ENCODE peak calls at places on chromosomes 6 and 20, in ten cellular contexts. U, K, F, Q, C, A, W, J, O and D are unnamed samples.

GRCh38 chr20:7691647-7692046 is 248.6 kb downstream of the HAO1 start:
- DNase-seq in A (no peak), U (no peak), Q (no peak), O (no peak), F (no peak), J (no peak), W (no peak), K (no peak), C (no peak), D (no peak)

GRCh38 chr6:1027109-1027794 is 284.6 kb upstream of the FOXQ1 start:
- DNase-seq in U (no peak), W (no peak), O (peak; percentile 72), K (no peak), A (no peak), Q (peak; percentile 80), C (no peak), F (peak; percentile 33), J (no peak), D (no peak)

GRCh38 chr6:136439514-136440186 is 110.6 kb downstream of the MAP7 start:
- DNase-seq in U (no peak), W (no peak), A (no peak), K (no peak), F (no peak), O (no peak), Q (no peak), C (no peak), J (no peak), D (no peak)

GRCh38 chr20:57179265-57179664 is 87.2 kb downstream of the BMP7 start:
- DNase-seq in Q (peak; percentile 47), J (no peak), A (no peak), K (no peak), F (no peak), C (no peak), W (no peak), O (no peak), U (no peak), D (no peak)

GRCh38 chr6:180295-180694 is 112.0 kb upstream of the DUSP22 start:
- DNase-seq in K (no peak), O (no peak), F (no peak), U (no peak), A (no peak), W (no peak), C (no peak), J (no peak), Q (no peak), D (no peak)

GRCh38 chr6:31419842-31420241 is 16.4 kb downstream of the MICA start:
- DNase-seq in Q (no peak), O (no peak), C (no peak), W (no peak), F (no peak), U (no peak), K (no peak), A (no peak), J (no peak), D (no peak)

GRCh38 chr20:44392088-44392775 is 36.7 kb downstream of the HNF4A start:
- DNase-seq in F (no peak), Q (no peak), W (no peak), K (no peak), O (no peak), U (no peak), A (no peak), J (no peak), C (no peak), D (no peak)

GRCh38 chr20:38842558-38842981 is 37.1 kb downstream of the PPP1R16B start:
- DNase-seq in O (no peak), C (no peak), W (no peak), A (peak; percentile 96), J (peak; percentile 36), Q (no peak), U (no peak), F (no peak), K (no peak), D (no peak)

GRCh38 chr20:5996765-5997164 is 46.3 kb downstream of the MCM8 start:
- DNase-seq in U (no peak), K (no peak), W (no peak), J (peak; percentile 17), O (no peak), Q (no peak), C (no peak), F (no peak), A (peak; percentile 29), D (no peak)

DNA sequence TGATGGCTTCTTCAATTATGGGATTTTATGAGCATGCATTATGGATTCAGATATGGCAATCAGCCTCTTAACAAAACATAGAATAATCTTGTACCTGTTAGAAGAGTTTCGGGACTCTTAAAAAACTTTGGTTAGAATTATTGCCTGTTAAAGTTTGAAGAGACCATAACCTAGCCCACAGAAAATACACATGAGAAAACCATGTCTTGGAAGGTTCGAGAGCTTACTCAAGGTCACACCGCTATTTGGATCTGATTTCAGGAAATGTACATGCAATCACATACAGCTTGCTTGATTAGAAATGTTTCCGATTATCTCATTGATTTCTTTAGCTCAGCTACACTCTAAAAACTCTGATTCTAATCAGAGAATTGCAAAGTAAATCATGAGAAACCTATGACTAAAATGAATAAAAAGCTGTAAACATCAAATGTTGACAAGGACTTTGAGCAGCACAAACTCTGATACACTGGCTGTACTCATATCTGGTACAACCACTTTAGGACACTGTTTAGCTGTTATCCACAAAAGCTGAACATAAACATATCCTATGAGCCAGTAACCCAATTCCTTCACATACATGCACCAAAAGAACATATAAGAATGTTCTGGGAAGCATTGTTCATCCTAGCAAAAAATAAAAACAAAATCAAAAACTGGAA is 16.3 kb downstream of the STX7 start:
- DNase-seq in A (no peak), O (no peak), F (no peak), K (no peak), U (no peak), Q (no peak), W (no peak), C (no peak), J (no peak), D (no peak)
- H3K27ac ChIP-seq in A (peak overlapping the region; percentile 100), O (no peak overlapping the region), F (no peak overlapping the region), K (no peak overlapping the region), U (no peak overlapping the region), Q (no peak overlapping the region), W (no peak overlapping the region), C (no peak overlapping the region), J (no peak overlapping the region), D (no peak overlapping the region)

DNA sequence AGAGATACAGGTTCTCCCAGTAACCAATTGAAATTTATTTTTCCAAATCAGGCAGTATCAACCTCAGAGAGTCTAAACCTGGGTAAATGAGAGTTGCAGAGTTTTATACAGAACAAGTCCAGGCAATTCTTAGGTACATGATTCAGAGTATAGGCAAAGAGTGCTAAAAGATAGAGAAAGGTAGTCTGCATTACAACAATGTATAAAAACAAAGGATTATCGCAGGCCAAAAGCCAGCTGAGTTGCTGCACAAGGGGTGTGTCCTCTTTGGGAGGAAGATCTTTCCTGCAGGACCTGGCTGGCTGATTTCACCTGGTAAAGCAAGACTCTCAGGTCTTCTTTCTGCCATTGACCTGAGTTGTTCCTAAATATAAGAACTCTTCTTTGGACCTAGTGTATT is 48.9 kb upstream of the ECHDC1 start:
- DNase-seq in U (no peak), O (no peak), C (no peak), Q (no peak), J (no peak), W (no peak), F (no peak), A (no peak), K (no peak), D (no peak)
- H3K27ac ChIP-seq in U (no peak overlapping the region), O (no peak overlapping the region), C (no peak overlapping the region), Q (no peak overlapping the region), J (no peak overlapping the region), W (no peak overlapping the region), F (no peak overlapping the region), A (no peak overlapping the region), K (no peak overlapping the region), D (no peak overlapping the region)

GRCh38 chr20:23628402-23629016 is 9.2 kb downstream of the CST3 start:
- DNase-seq in W (peak; percentile 35), K (no peak), U (no peak), Q (no peak), F (no peak), J (no peak), C (no peak), O (no peak), A (no peak), D (no peak)
- H3K27ac ChIP-seq in W (no peak overlapping the region), K (no peak overlapping the region), U (peak overlapping the region; percentile 1), Q (no peak overlapping the region), F (peak overlapping the region; percentile 34), J (no peak overlapping the region), C (no peak overlapping the region), O (no peak overlapping the region), A (no peak overlapping the region), D (no peak overlapping the region)

GRCh38 chr6:15352229-15352628 is 106.4 kb downstream of the JARID2 start:
- DNase-seq in W (no peak), A (no peak), Q (peak; percentile 32), U (no peak), C (no peak), J (no peak), K (no peak), F (no peak), O (no peak), D (no peak)
- H3K27ac ChIP-seq in W (no peak overlapping the region), A (no peak overlapping the region), Q (peak overlapping the region; percentile 68), U (no peak overlapping the region), C (no peak overlapping the region), J (no peak overlapping the region), K (no peak overlapping the region), F (no peak overlapping the region), O (no peak overlapping the region), D (no peak overlapping the region)

GRCh38 chr6:117034547-117034946 is 157.5 kb downstream of the RFX6 start:
- DNase-seq in C (no peak), U (no peak), F (no peak), J (no peak), Q (no peak), A (no peak), K (no peak), W (no peak), O (no peak), D (no peak)
- H3K27ac ChIP-seq in C (no peak overlapping the region), U (no peak overlapping the region), F (no peak overlapping the region), J (no peak overlapping the region), Q (no peak overlapping the region), A (no peak overlapping the region), K (no peak overlapping the region), W (no peak overlapping the region), O (no peak overlapping the region), D (no peak overlapping the region)

DNA sequence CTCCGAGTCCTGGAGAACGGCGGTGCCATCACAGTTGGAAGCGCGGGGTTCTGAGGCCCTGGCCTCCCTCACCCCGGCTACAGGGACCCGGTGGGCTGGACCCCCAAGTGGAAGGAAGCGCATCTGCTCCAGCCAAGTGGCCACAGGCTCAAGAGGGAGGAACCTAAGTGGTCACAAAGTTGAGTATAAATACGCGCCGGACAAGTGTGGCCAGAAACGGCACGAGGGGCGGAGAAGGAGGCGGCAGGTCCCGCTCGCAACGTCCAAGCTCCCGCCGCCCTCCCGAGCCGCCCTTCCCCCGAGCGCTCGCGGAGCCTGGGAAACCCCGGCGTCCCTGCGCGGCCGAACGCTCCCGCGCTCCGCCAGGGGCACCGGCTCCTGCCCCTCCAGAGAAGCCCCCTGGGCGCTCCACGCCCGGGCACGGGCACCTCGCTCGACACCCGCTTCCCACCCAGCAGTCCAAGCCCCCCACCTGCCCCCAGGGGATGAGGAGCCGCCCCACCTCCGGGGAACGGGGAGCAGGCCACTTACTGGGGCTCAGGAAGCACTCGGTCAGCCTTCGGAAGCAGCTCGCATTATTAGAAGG is 1.5 kb downstream of the PDE10A start:
- DNase-seq in W (peak; percentile 57), F (no peak), O (no peak), Q (no peak), K (no peak), C (no peak), U (no peak), A (no peak), J (no peak), D (no peak)
- H3K27ac ChIP-seq in W (peak overlapping the region; percentile 44), F (no peak overlapping the region), O (no peak overlapping the region), Q (no peak overlapping the region), K (no peak overlapping the region), C (peak overlapping the region; percentile 16), U (peak overlapping the region; percentile 66), A (no peak overlapping the region), J (no peak overlapping the region), D (peak overlapping the region; percentile 61)